ENCODE peak calls at places on chromosomes 2 and 18, in ten cellular contexts. O is amniotic epithelial cell; A is SK-MEL-5; U is CD8-positive, alpha-beta T cell; S is IMR-90; Q is stimulated activated CD8-positive, alpha-beta memory T cell treated with anti-CD3 and anti-CD28 coated beads, Interleukin-4, amount 100 ng/mL, for 1 hour; W is NCI-H2171; D is activated naive CD8-positive, alpha-beta T cell treated with anti-CD3 and anti-CD28 coated beads, Interleukin-2, amount 50 U/mL, for 24 hours; C is WTC11; H is GM23248. B is an unnamed sample.

GRCh38 chr2:202039278-202040100 is 5.8 kb downstream of the FZD7 start:
- DNase-seq in O (no peak), A (no peak), U (no peak), S (no peak), Q (no peak), W (no peak), D (no peak), C (no peak), H (peak; percentile 44), B (no peak)

GRCh38 chr2:150279673-150280072 is 207.8 kb downstream of the RND3 start:
- DNase-seq in O (no peak), A (no peak), U (no peak), S (no peak), Q (no peak), W (no peak), D (no peak), C (no peak), H (peak; percentile 18), B (no peak)

GRCh38 chr18:74513883-74514205 is 17.7 kb downstream of the CNDP2 start:
- DNase-seq in O (no peak), A (no peak), U (no peak), S (no peak), Q (no peak), W (no peak), D (no peak), C (no peak), H (no peak), B (no peak)

GRCh38 chr2:227783404-227784138 is 30.1 kb upstream of the CCL20 start:
- DNase-seq in O (no peak), A (no peak), U (no peak), S (no peak), Q (no peak), W (no peak), D (no peak), C (no peak), H (no peak), B (peak; percentile 79)

GRCh38 chr2:197097578-197098366 is 171.3 kb upstream of the PGAP1 start:
- DNase-seq in O (peak; percentile 97), A (no peak), U (no peak), S (peak; percentile 95), Q (no peak), W (no peak), D (no peak), C (no peak), H (peak; percentile 64), B (no peak)

GRCh38 chr2:241163601-241164118 is 13.4 kb downstream of the PPP1R7 start:
- DNase-seq in O (no peak), A (no peak), U (no peak), S (no peak), Q (no peak), W (no peak), D (no peak), C (no peak), H (no peak), B (no peak)

GRCh38 chr18:36628435-36629094 is 200.2 kb downstream of the TPGS2 start:
- DNase-seq in O (peak; percentile 92), A (peak; percentile 7), U (no peak), S (peak; percentile 87), Q (no peak), W (no peak), D (no peak), C (no peak), H (peak; percentile 90), B (no peak)

GRCh38 chr2:68225119-68225632 is 27.2 kb downstream of the PPP3R1 start:
- DNase-seq in O (peak; percentile 56), A (peak; percentile 88), U (peak; percentile 26), S (peak; percentile 13), Q (no peak), W (no peak), D (no peak), C (peak; percentile 26), H (peak; percentile 32), B (no peak)

GRCh38 chr2:191889924-191890323 is 43.0 kb upstream of the CAVIN2 start:
- DNase-seq in O (no peak), A (no peak), U (no peak), S (no peak), Q (no peak), W (no peak), D (no peak), C (no peak), H (no peak), B (no peak)

GRCh38 chr2:183696028-183696427 is 571.8 kb downstream of the NUP35 start:
- DNase-seq in O (no peak), A (no peak), U (no peak), S (no peak), Q (no peak), W (no peak), D (no peak), C (no peak), H (no peak), B (no peak)

GRCh38 chr2:135657806-135658582 is 83.7 kb upstream of the UBXN4 start:
- DNase-seq in O (no peak), A (no peak), U (peak; percentile 73), S (no peak), Q (peak; percentile 5), W (no peak), D (peak; percentile 49), C (no peak), H (no peak), B (no peak)

GRCh38 chr2:3311601-3312000 is 66.0 kb downstream of the EIPR1 start:
- DNase-seq in O (no peak), A (no peak), U (no peak), S (no peak), Q (no peak), W (no peak), D (no peak), C (no peak), H (no peak), B (no peak)

GRCh38 chr2:85951351-85952067 is 62.7 kb upstream of the ST3GAL5 start:
- DNase-seq in O (no peak), A (no peak), U (no peak), S (no peak), Q (no peak), W (no peak), D (no peak), C (no peak), H (no peak), B (no peak)

GRCh38 chr2:186544255-186544675 is 45.6 kb upstream of the ITGAV start:
- DNase-seq in O (peak; percentile 90), A (peak; percentile 50), U (no peak), S (peak; percentile 93), Q (no peak), W (no peak), D (no peak), C (no peak), H (peak; percentile 84), B (no peak)

GRCh38 chr18:58998421-58999203 is 133.9 kb downstream of the ZNF532 start:
- DNase-seq in O (peak; percentile 28), A (no peak), U (no peak), S (peak; percentile 70), Q (no peak), W (no peak), D (no peak), C (no peak), H (peak; percentile 95), B (no peak)

GRCh38 chr2:98936133-98936916 is at the start of gene CRACDL:
- DNase-seq in O (peak; percentile 7), A (no peak), U (no peak), S (no peak), Q (no peak), W (no peak), D (peak; percentile 30), C (peak; percentile 51), H (peak; percentile 69), B (no peak)

GRCh38 chr2:1617425-1618021 is 126.8 kb downstream of the PXDN start:
- DNase-seq in O (no peak), A (no peak), U (no peak), S (no peak), Q (no peak), W (no peak), D (no peak), C (no peak), H (no peak), B (no peak)

GRCh38 chr2:20326163-20326780 is 24.4 kb downstream of the PUM2 start:
- DNase-seq in O (peak; percentile 60), A (peak; percentile 86), U (peak; percentile 56), S (peak; percentile 68), Q (no peak), W (peak; percentile 55), D (peak; percentile 44), C (peak; percentile 36), H (peak; percentile 79), B (no peak)

GRCh38 chr2:27802547-27802946 is 31.0 kb downstream of the MRPL33 start:
- DNase-seq in O (no peak), A (no peak), U (no peak), S (no peak), Q (no peak), W (no peak), D (no peak), C (no peak), H (no peak), B (no peak)

GRCh38 chr18:28158083-28158581 is 18.8 kb downstream of the CDH2 start:
- DNase-seq in O (peak; percentile 81), A (no peak), U (no peak), S (peak; percentile 30), Q (no peak), W (no peak), D (no peak), C (no peak), H (no peak), B (no peak)

GRCh38 chr2:158006961-158007664 is 94.6 kb upstream of the UPP2 start:
- DNase-seq in O (no peak), A (peak; percentile 23), U (no peak), S (no peak), Q (no peak), W (no peak), D (peak; percentile 8), C (peak; percentile 32), H (no peak), B (no peak)

GRCh38 chr2:47904903-47905453 is 1.3 kb downstream of the FBXO11 start:
- DNase-seq in O (peak; percentile 9), A (peak; percentile 22), U (no peak), S (no peak), Q (no peak), W (peak; percentile 38), D (peak; percentile 43), C (peak; percentile 35), H (no peak), B (no peak)

B was measured in GM12864.